ENCODE peak calls at places on chromosomes 11 and 22, in six cellular contexts. P, E, V, M, N and O are unnamed samples.

GRCh38 chr11:13216019-13217006 is 61.3 kb upstream of the BMAL1 start:
- DNase-seq in P (no peak), E (no peak), V (peak; percentile 74), M (no peak), N (peak; percentile 64), O (peak; percentile 74)

GRCh38 chr11:35515224-35515623 is 10.2 kb downstream of the PAMR1 start:
- DNase-seq in P (no peak), E (no peak), V (no peak), M (no peak), N (no peak), O (no peak)

GRCh38 chr11:20026629-20027545 is 133.4 kb downstream of the DBX1 start:
- DNase-seq in P (no peak), E (no peak), V (no peak), M (no peak), N (no peak), O (no peak)

GRCh38 chr11:12167098-12167999 is 57.0 kb downstream of the MICAL2 start:
- DNase-seq in P (peak; percentile 39), E (no peak), V (no peak), M (peak; percentile 75), N (peak; percentile 67), O (peak; percentile 31)

GRCh38 chr22:25942126-25942988 is 200.4 kb downstream of the MYO18B start:
- DNase-seq in P (no peak), E (no peak), V (no peak), M (no peak), N (no peak), O (no peak)

GRCh38 chr22:28231423-28231822 is 312.4 kb upstream of the PITPNB start:
- DNase-seq in P (no peak), E (no peak), V (peak; percentile 78), M (no peak), N (no peak), O (no peak)

GRCh38 chr11:17256512-17256911 is 20.0 kb upstream of the NUCB2 start:
- DNase-seq in P (no peak), E (no peak), V (no peak), M (no peak), N (no peak), O (no peak)

GRCh38 chr11:29063630-29064361 is 953.0 kb downstream of the KCNA4 start:
- DNase-seq in P (no peak), E (no peak), V (no peak), M (no peak), N (no peak), O (no peak)

GRCh38 chr11:64025205-64025604 is 10.5 kb upstream of the FLRT1 start:
- DNase-seq in P (no peak), E (no peak), V (no peak), M (no peak), N (no peak), O (no peak)

GRCh38 chr22:37981282-37982011 is 2.9 kb downstream of the SOX10 start:
- DNase-seq in P (no peak), E (no peak), V (no peak), M (peak; percentile 40), N (no peak), O (no peak)

GRCh38 chr11:2752204-2752772 is 52.5 kb upstream of the KCNQ1OT1 start:
- DNase-seq in P (no peak), E (no peak), V (peak; percentile 41), M (peak; percentile 9), N (no peak), O (no peak)

GRCh38 chr11:398826-399225 is 4.8 kb downstream of the PKP3 start:
- DNase-seq in P (no peak), E (no peak), V (no peak), M (no peak), N (no peak), O (no peak)